ENCODE peak calls at places on chromosomes 2 and 18, in nine cellular contexts. L is upper lobe of right lung, S is fibroblast of villous mesenchyme, R is AG09309, N is dorsolateral prefrontal cortex, U is epithelial cell of esophagus, B is psoas muscle, X is coronary artery, V is astrocyte of the spinal cord. T is an unnamed sample.

GRCh38 chr2:172783091-172783898 is 47.6 kb downstream of the RAPGEF4 start:
- DNase-seq in S (peak), N (no peak), X (no peak), U (peak), R (peak), B (no peak), L (no peak), V (peak), T (peak)

GRCh38 chr2:135676031-135676430 is 65.6 kb upstream of the UBXN4 start:
- DNase-seq in S (no peak), R (no peak), V (no peak), B (no peak), X (no peak), N (no peak), L (no peak), U (no peak), T (no peak)

GRCh38 chr18:53798516-53798915 is 426.0 kb downstream of the MBD2 start:
- DNase-seq in L (no peak), S (no peak), X (no peak), R (no peak), B (no peak), N (no peak), V (peak), U (no peak), T (peak)

GRCh38 chr2:166234112-166234846 is 106.5 kb upstream of the SCN1A start:
- DNase-seq in N (no peak), L (no peak), X (no peak), S (peak), B (no peak), U (peak), R (no peak), V (peak), T (peak)

GRCh38 chr2:174570325-174570958 is 27.2 kb downstream of the WIPF1 start:
- DNase-seq in X (no peak), V (no peak), S (no peak), N (no peak), R (no peak), L (no peak), B (no peak), U (peak), T (no peak)

GRCh38 chr18:64592246-64592645 is 443.4 kb upstream of the LINC00305 start:
- DNase-seq in B (no peak), L (no peak), V (no peak), S (no peak), N (no peak), R (no peak), U (no peak), X (no peak), T (no peak)

GRCh38 chr2:114001936-114002335 is 112.0 kb downstream of the ACTR3 start:
- DNase-seq in X (no peak), L (no peak), S (no peak), N (no peak), B (no peak), R (no peak), U (no peak), V (no peak), T (no peak)

GRCh38 chr2:37000273-37000780 is 34.0 kb upstream of the STRN start:
- DNase-seq in S (no peak), B (no peak), L (no peak), R (no peak), U (peak), N (no peak), V (no peak), X (no peak), T (no peak)

GRCh38 chr2:206250041-206250897 is 24.2 kb upstream of the ZDBF2 start:
- DNase-seq in N (no peak), L (no peak), V (no peak), B (no peak), U (peak), X (no peak), S (no peak), R (no peak), T (peak)

GRCh38 chr18:70496749-70497294 is 208.0 kb downstream of the SOCS6 start:
- DNase-seq in N (no peak), L (no peak), R (no peak), B (no peak), X (no peak), S (no peak), U (no peak), V (no peak), T (no peak)

GRCh38 chr2:196617430-196617829 is 22.1 kb upstream of the CCDC150 start:
- DNase-seq in U (no peak), S (no peak), N (no peak), R (no peak), V (no peak), X (no peak), B (no peak), L (no peak), T (no peak)

GRCh38 chr18:26656944-26657536 is 108.7 kb upstream of the KCTD1 start:
- DNase-seq in V (peak), R (no peak), X (peak), S (peak), B (peak), N (peak), L (peak), U (peak), T (peak)

GRCh38 chr2:5077479-5078089 is 614.6 kb upstream of the SOX11 start:
- DNase-seq in V (peak), S (no peak), L (no peak), B (no peak), N (no peak), X (no peak), R (no peak), U (peak), T (no peak)

GRCh38 chr2:205644018-205644417 is 38.3 kb upstream of the NRP2 start:
- DNase-seq in V (no peak), L (no peak), X (no peak), B (no peak), R (no peak), S (no peak), N (no peak), U (peak), T (no peak)

GRCh38 chr2:236659758-236660150 is 90.1 kb downstream of the ACKR3 start:
- DNase-seq in B (no peak), S (peak), N (no peak), U (peak), R (no peak), X (peak), L (no peak), V (peak), T (no peak)

GRCh38 chr2:218216336-218216673 is 684 bp upstream of the ARPC2 start:
- DNase-seq in B (peak), R (no peak), S (peak), U (no peak), V (no peak), X (no peak), L (no peak), N (no peak), T (no peak)

GRCh38 chr2:230872968-230873669 is 8.4 kb downstream of the ITM2C start:
- DNase-seq in V (no peak), R (no peak), U (no peak), B (no peak), L (peak), S (no peak), X (no peak), N (no peak), T (no peak)

GRCh38 chr2:120678251-120678650 is 57.4 kb upstream of the GLI2 start:
- DNase-seq in N (no peak), B (no peak), R (peak), U (peak), S (no peak), L (peak), X (no peak), V (no peak), T (peak)

GRCh38 chr2:107717666-107718065 is 109.0 kb upstream of the RGPD4 start:
- DNase-seq in B (no peak), S (no peak), V (no peak), R (no peak), L (no peak), N (no peak), X (no peak), U (no peak), T (no peak)

GRCh38 chr2:47422560-47422959 is 19.6 kb downstream of the MSH2 start:
- DNase-seq in V (peak), S (peak), U (peak), L (no peak), X (no peak), N (no peak), B (no peak), R (peak), T (peak)

GRCh38 chr18:12056884-12057402 is 36.7 kb upstream of the ANKRD62 start:
- DNase-seq in R (no peak), L (no peak), B (no peak), U (no peak), S (no peak), V (no peak), N (no peak), X (no peak), T (no peak)

GRCh38 chr2:241135737-241136136 is 13.5 kb downstream of the PASK start:
- DNase-seq in V (no peak), X (no peak), N (peak), L (no peak), S (no peak), R (no peak), B (no peak), U (no peak), T (no peak)

GRCh38 chr2:46258937-46259781 is 38.0 kb upstream of the EPAS1 start:
- DNase-seq in X (no peak), U (no peak), S (peak), B (no peak), N (no peak), L (no peak), V (no peak), R (no peak), T (no peak)

GRCh38 chr2:15169326-15170038 is 391.7 kb downstream of the NBAS start:
- DNase-seq in V (peak), L (no peak), B (no peak), N (no peak), U (peak), R (peak), X (peak), S (peak), T (peak)

GRCh38 chr18:35387367-35387685 is 10.2 kb upstream of the ZNF396 start:
- DNase-seq in L (no peak), X (no peak), U (no peak), R (no peak), V (peak), N (no peak), S (no peak), B (no peak), T (peak)

GRCh38 chr2:223459328-223459939 is 142.7 kb downstream of the SCG2 start:
- DNase-seq in S (peak), L (no peak), U (peak), R (no peak), N (no peak), X (no peak), B (no peak), V (peak), T (no peak)

GRCh38 chr2:54624611-54625071 is 98.8 kb upstream of the EML6 start:
- DNase-seq in X (no peak), V (peak), S (peak), U (no peak), L (no peak), N (no peak), B (no peak), R (no peak), T (no peak)

GRCh38 chr18:53817976-53818950 is 406.2 kb downstream of the MBD2 start:
- DNase-seq in R (no peak), L (no peak), N (no peak), U (peak), B (no peak), X (no peak), V (no peak), S (no peak), T (no peak)

GRCh38 chr2:217740796-217741195 is 262.0 kb downstream of the TNS1 start:
- DNase-seq in U (no peak), R (no peak), B (no peak), L (no peak), S (no peak), X (no peak), N (no peak), V (no peak), T (peak)

GRCh38 chr2:16625201-16625729 is 40.4 kb downstream of the CYRIA start:
- DNase-seq in S (no peak), X (no peak), U (no peak), N (no peak), R (no peak), V (no peak), L (peak), B (no peak), T (no peak)

GRCh38 chr18:59502222-59502898 is 143.3 kb upstream of the LMAN1 start:
- DNase-seq in L (no peak), B (no peak), S (peak), X (no peak), V (peak), N (no peak), U (peak), R (peak), T (peak)

DNA sequence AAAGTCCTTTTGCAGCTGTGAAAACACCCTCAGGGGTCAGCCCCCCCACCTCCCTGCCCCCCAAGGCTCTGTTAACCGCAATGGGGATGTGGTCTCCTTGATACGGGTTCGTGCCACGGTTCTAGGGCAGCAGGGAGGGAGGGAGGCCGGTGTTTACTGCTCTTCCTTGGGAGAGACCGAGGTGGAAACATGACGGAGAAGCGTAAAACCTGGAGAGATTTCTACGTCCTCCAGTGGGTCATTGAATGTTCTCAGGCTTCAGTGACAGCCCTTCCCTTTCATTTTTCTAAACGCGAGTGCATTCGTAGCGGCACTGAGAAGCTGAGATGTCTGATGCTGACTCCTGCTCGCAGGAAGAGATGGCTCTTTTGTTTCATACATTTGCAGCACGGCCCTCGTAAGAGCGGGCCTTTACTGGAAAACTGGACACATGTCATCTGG is 40.5 kb upstream of the HDAC4 start:
- DNase-seq in R (no peak), L (no peak), U (no peak), S (no peak), X (no peak), N (no peak), V (peak), B (no peak), T (no peak)
- H3K4me3 ChIP-seq in R (no peak), L (no peak), U (no peak), S (no peak), X (peak), N (peak), V (peak), B (no peak), T (no peak)

DNA sequence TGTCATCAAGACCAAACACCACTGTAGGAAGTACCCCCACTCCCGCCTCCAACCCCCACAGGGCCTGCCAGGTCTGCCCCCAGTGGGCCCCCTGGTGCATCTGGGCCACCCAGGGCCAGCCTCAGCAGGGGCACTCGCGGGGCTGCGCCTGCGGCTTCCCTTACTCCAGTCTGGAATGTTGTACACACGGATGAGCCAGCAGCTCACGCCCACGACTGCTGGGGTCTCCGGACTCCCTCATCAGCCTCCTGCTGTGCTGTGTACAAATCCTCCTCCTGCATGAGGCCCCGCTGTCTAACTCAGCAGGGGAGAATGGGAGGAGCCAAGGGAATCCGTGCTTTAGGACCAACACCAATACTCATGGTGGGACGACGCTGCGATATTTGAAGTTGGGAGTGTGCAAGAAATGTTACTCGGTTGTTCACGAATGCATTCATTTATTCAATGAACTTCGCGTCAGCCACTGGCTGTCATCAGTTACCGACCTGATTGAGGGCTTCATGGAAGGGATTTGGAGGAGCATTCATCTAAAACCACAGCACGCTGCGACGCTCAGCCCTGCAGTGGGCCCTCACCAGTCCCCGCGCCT is 654 bp upstream of the ASB1 start:
- DNase-seq in U (peak), S (peak), N (no peak), B (no peak), V (peak), L (no peak), X (no peak), R (no peak), T (peak)
- TF ChIP-seq CTCF in U (no peak), S (no peak), N (no peak), B (no peak), V (no peak), L (no peak), X (no peak), R (no peak), T (no peak)

GRCh38 chr2:101114815-101115214 is 36.4 kb downstream of the TBC1D8 start:
- DNase-seq in S (no peak), B (no peak), X (no peak), N (no peak), R (no peak), L (no peak), V (no peak), U (no peak), T (no peak)
- H3K4me3 ChIP-seq in S (no peak), B (peak), X (no peak), N (no peak), R (no peak), L (no peak), V (no peak), U (no peak), T (no peak)

GRCh38 chr2:155815851-155816250 is 516.7 kb downstream of the NR4A2 start:
- DNase-seq in N (peak), R (no peak), U (peak), B (no peak), S (no peak), X (no peak), L (no peak), V (no peak), T (no peak)
- TF ChIP-seq CTCF in N (peak), R (no peak), U (peak), B (no peak), S (no peak), X (no peak), L (no peak), V (peak), T (no peak)

GRCh38 chr2:138213079-138213478 is 248.8 kb downstream of the HNMT start:
- DNase-seq in R (no peak), V (no peak), S (no peak), L (no peak), N (no peak), U (no peak), B (no peak), X (no peak), T (no peak)

GRCh38 chr2:138213624-138214023 is 249.4 kb downstream of the HNMT start:
- DNase-seq in N (no peak), X (no peak), V (no peak), R (no peak), S (no peak), L (no peak), B (no peak), U (no peak), T (no peak)

GRCh38 chr2:138209009-138209408 is 244.7 kb downstream of the HNMT start:
- DNase-seq in U (peak), B (no peak), N (no peak), V (peak), X (no peak), S (no peak), R (no peak), L (no peak), T (no peak)

GRCh38 chr2:138215958-138216357 is 251.7 kb downstream of the HNMT start:
- DNase-seq in X (no peak), U (peak), V (no peak), S (no peak), B (no peak), R (no peak), N (no peak), L (no peak), T (no peak)

GRCh38 chr2:138212434-138212833 is 248.2 kb downstream of the HNMT start:
- DNase-seq in S (no peak), R (no peak), L (no peak), B (no peak), N (no peak), X (no peak), U (no peak), V (no peak), T (no peak)
- H3K4me3 ChIP-seq in S (no peak), R (no peak), L (no peak), B (no peak), N (no peak), X (no peak), U (no peak), V (no peak), T (no peak)

DNA sequence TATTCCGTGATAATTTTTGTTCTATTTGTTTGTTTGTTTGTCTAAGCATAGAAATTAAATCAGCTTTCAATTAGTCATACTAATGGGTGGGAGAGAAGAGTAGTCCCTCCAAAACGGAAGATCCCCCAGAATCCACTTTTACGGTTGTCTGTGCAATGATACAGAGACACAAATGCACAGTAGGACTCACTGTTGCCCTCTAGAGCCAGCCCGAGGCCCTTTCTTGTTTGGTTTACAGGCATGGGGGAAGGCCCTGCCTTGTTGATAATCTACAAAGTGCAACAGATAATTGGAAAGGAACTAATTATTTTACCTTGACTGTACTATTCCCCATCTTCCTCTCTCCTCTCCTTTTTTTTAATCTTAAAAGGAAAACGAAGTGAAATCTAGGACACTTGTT is 121.1 kb downstream of the ACOXL start:
- DNase-seq in L (no peak), R (no peak), U (peak), V (peak), B (no peak), X (no peak), N (no peak), S (peak), T (peak)
- TF ChIP-seq CTCF in L (peak), R (peak), U (peak), V (peak), B (peak), X (no peak), N (no peak), S (peak), T (peak)

DNA sequence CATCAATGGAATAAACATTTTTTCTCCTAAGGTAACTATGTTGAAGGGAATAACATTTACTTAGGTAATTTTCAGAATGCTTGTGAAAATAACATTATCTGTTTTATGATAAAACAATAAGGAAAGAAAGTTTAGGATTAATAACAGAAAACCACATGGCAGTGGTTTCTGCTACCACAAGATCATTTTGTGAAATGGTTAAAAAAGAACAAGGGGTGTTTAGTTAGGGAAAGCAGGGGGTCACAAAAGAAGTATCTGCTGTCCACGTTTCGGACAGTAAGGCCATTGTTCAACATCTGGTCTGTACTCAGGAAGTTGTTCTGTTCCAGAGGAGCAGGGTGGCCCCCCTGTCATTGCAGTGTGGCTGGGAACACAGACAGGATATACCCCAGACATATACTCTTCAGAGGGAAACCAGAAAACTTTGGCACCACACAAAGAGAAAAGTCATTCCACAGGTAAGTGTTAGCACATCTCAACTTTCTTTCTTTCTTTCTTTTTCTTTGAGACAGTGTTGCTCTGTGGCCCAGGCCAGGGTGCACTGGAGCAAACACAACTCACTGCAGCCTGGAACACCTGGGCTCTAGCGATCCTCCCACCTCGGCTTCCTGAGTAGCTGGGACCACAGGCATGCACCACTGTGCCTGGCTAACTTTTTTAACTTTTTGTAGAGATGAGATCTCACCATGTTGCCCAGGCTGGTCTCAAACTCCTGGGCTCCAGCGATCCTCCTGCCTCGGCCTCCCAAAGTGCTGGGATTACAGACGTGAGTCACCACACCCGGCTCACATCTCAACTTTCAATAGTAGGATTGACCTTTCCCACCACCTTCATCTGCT is 14.8 kb upstream of the ARL5A start:
- DNase-seq in L (no peak), B (no peak), R (no peak), U (no peak), S (no peak), X (no peak), V (no peak), N (no peak), T (no peak)
- H3K4me3 ChIP-seq in L (no peak), B (no peak), R (no peak), U (no peak), S (no peak), X (no peak), V (no peak), N (no peak), T (no peak)